ENCODE peak calls at places on chromosomes 13 and 19, in six cellular contexts. B, T, J, Y, D and O are unnamed samples.

GRCh38 chr13:110616103-110617101 is 1.1 kb downstream of the NAXD start:
- DNase-seq in D (peak; percentile 51), J (peak; percentile 64), Y (peak; percentile 54), T (peak; percentile 27), B (peak; percentile 56), O (peak; percentile 94)

GRCh38 chr13:91032104-91032503 is 315.4 kb upstream of the MIR17HG start:
- DNase-seq in B (no peak), T (no peak), J (no peak), Y (no peak), D (no peak), O (no peak)

GRCh38 chr13:27500806-27501534 is 50.6 kb upstream of the MTIF3 start:
- DNase-seq in J (no peak), Y (no peak), B (no peak), D (no peak), T (no peak), O (no peak)

GRCh38 chr13:44676534-44676933 is 100.4 kb upstream of the TSC22D1 start:
- DNase-seq in J (no peak), B (no peak), D (no peak), Y (no peak), T (no peak), O (no peak)

GRCh38 chr13:105428816-105429215 is 1106.6 kb downstream of the EFNB2 start:
- DNase-seq in J (no peak), Y (no peak), T (no peak), D (no peak), B (no peak), O (no peak)

GRCh38 chr19:11160119-11160768 is 4.7 kb upstream of the SPC24 start:
- DNase-seq in Y (no peak), D (no peak), B (no peak), T (no peak), J (no peak), O (peak; percentile 43)

GRCh38 chr19:14560776-14561108 is 11.1 kb downstream of the NDUFB7 start:
- DNase-seq in B (no peak), Y (no peak), T (no peak), J (no peak), D (no peak), O (no peak)

GRCh38 chr13:37701972-37702371 is 103.4 kb upstream of the POSTN start:
- DNase-seq in T (no peak), J (peak; percentile 50), Y (no peak), D (no peak), B (no peak), O (peak; percentile 96)

GRCh38 chr19:16062789-16063188 is 13.5 kb upstream of the TPM4 start:
- DNase-seq in Y (peak; percentile 68), D (peak; percentile 75), T (no peak), J (peak; percentile 73), B (peak; percentile 57), O (no peak)

GRCh38 chr19:48290923-48291700 is 21.2 kb downstream of the ZNF114 start:
- DNase-seq in J (peak; percentile 78), Y (peak; percentile 52), T (no peak), D (peak; percentile 91), B (peak; percentile 88), O (peak; percentile 85)

GRCh38 chr13:31035162-31035951 is 102.9 kb downstream of the TEX26 start:
- DNase-seq in Y (no peak), T (no peak), J (no peak), D (no peak), B (no peak), O (peak; percentile 60)

GRCh38 chr13:47865883-47866282 is 135.2 kb downstream of the SUCLA2 start:
- DNase-seq in T (no peak), J (no peak), Y (no peak), D (no peak), B (no peak), O (no peak)

GRCh38 chr19:6220385-6221191 is 59.2 kb downstream of the MLLT1 start:
- DNase-seq in T (no peak), D (no peak), Y (no peak), B (no peak), J (no peak), O (peak; percentile 94)

GRCh38 chr19:46639356-46640061 is 3.5 kb upstream of the GNG8 start:
- DNase-seq in Y (no peak), D (peak; percentile 74), T (no peak), B (peak; percentile 86), J (no peak), O (peak; percentile 81)

GRCh38 chr19:30391052-30391451 is 18.9 kb downstream of the ZNF536 start:
- DNase-seq in J (no peak), Y (no peak), T (no peak), D (no peak), B (no peak), O (no peak)

GRCh38 chr13:90374183-90374582 is 973.3 kb upstream of the MIR17HG start:
- DNase-seq in Y (no peak), T (no peak), D (no peak), J (no peak), B (no peak), O (no peak)

GRCh38 chr13:93422980-93423554 is 196.5 kb downstream of the GPC6 start:
- DNase-seq in D (no peak), Y (no peak), B (no peak), T (no peak), J (no peak), O (no peak)

GRCh38 chr13:90454002-90454636 is 893.4 kb upstream of the MIR17HG start:
- DNase-seq in D (no peak), J (peak; percentile 14), Y (no peak), T (no peak), B (no peak), O (no peak)

GRCh38 chr13:29718694-29719093 is 123.2 kb upstream of the SLC7A1 start:
- DNase-seq in T (no peak), J (no peak), D (no peak), Y (no peak), B (no peak), O (peak; percentile 53)

GRCh38 chr13:49975826-49976225 is 21.0 kb upstream of the TRIM13 start:
- DNase-seq in D (no peak), B (no peak), J (no peak), T (no peak), Y (no peak), O (no peak)

GRCh38 chr13:66875264-66875663 is 354.9 kb downstream of the PCDH9 start:
- DNase-seq in J (no peak), B (no peak), T (no peak), Y (no peak), D (no peak), O (no peak)

GRCh38 chr13:25871389-25872125 is 180.3 kb downstream of the SHISA2 start:
- DNase-seq in B (no peak), J (no peak), D (no peak), T (no peak), Y (no peak), O (no peak)

GRCh38 chr13:100266026-100266425 is 177.1 kb downstream of the PCCA start:
- DNase-seq in Y (no peak), J (no peak), B (no peak), D (no peak), T (no peak), O (no peak)

GRCh38 chr13:45413826-45414312 is 4.3 kb downstream of the SLC25A30 start:
- DNase-seq in T (no peak), Y (no peak), J (no peak), B (no peak), D (no peak), O (peak; percentile 9)

GRCh38 chr13:110773480-110773879 is 60.0 kb downstream of the ING1 start:
- DNase-seq in J (no peak), B (no peak), D (no peak), T (no peak), Y (no peak), O (no peak)

GRCh38 chr19:50703915-50704548 is 15.6 kb downstream of the SHANK1 start:
- DNase-seq in B (peak; percentile 58), D (peak; percentile 73), Y (no peak), J (peak; percentile 51), T (peak; percentile 26), O (no peak)

GRCh38 chr19:51439021-51439465 is 19.2 kb downstream of the SIGLEC8 start:
- DNase-seq in T (no peak), D (peak; percentile 76), J (peak; percentile 46), Y (peak; percentile 58), B (peak; percentile 26), O (peak; percentile 38)

GRCh38 chr13:110356362-110356761 is 49.3 kb downstream of the COL4A2 start:
- DNase-seq in Y (no peak), J (no peak), B (no peak), D (no peak), T (no peak), O (peak; percentile 9)

GRCh38 chr19:45823182-45823581 is 8.1 kb upstream of the RSPH6A start:
- DNase-seq in J (no peak), T (no peak), Y (no peak), B (no peak), D (no peak), O (no peak)

GRCh38 chr19:4061178-4061682 is 5.5 kb downstream of the ZBTB7A start:
- DNase-seq in J (peak; percentile 51), D (peak; percentile 60), T (no peak), B (no peak), Y (peak; percentile 46), O (peak; percentile 81)
- TF ChIP-seq EZH2phosphoT487 in J (no peak), D (no peak), T (no peak), B (no peak), Y (no peak), O (no peak)

DNA sequence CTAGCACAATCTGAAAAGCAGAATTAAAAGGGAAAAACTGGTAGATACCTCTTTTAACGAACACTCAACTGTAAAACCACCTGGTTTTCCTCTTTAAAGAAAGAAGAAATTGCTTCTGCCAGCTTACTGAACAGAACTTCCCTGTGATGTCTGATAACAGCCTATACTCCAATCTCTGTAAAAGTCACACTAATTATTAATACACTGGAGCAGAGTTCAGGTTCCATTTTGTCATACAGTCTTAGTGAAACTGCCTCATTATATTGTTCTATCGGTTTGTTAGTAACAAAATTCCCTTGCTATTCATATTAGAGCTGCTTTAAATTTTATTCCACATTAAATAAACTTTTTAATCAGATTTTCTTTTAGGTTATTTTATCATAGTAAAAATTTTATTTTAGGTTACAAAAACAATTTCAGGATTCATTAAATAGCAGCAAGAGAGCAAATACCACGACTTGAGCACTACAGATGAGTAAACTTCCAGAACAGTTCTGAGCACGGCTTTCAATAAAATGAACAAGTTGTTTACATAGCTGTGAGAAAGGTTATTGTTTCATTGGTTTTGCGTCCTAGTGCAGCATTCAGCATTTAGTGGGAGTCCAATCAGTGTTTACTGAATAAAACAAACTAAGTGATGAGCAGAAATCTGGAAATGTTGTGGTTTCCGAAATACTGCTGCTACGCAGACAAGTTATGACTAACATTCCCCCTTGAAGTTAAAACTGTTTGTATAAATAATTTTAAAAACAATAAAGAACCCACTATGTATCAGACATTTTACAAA is 251.3 kb upstream of the STARD13 start:
- DNase-seq in J (peak; percentile 88), Y (no peak), D (no peak), B (no peak), T (no peak), O (peak; percentile 25)
- TF ChIP-seq EZH2phosphoT487 in J (no peak), Y (no peak), D (no peak), B (no peak), T (no peak), O (no peak)

GRCh38 chr13:97211986-97212385 is 10.1 kb upstream of the MBNL2 start:
- DNase-seq in T (no peak), Y (no peak), J (no peak), B (no peak), D (no peak), O (no peak)
- TF ChIP-seq EZH2phosphoT487 in T (no peak), Y (no peak), J (no peak), B (no peak), D (no peak), O (no peak)

DNA sequence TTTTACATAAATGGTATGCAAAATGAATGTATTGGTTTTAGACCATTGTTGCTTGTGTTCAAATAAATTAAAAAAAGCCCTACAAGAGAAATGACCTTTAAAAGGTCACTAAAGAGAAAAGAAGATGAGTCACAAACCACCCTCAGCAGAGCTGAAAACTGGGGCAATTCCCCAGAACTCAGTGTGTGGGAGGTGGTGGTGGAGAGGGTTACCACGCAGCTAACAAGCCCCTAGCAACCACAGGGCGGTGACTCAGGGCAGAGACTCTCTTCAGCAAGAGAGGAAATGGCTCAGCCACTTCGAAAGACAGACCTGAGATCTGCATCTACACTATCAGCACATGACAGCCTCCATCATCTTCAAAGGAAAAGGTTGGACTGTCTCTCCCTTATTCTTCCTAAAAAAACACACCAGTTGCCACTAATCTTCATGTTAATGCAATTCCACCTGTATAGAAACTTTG is 29.4 kb upstream of the NDFIP2 start:
- DNase-seq in T (no peak), B (no peak), J (peak; percentile 62), D (peak; percentile 46), Y (no peak), O (peak; percentile 98)
- TF ChIP-seq EZH2phosphoT487 in T (no peak), B (no peak), J (no peak), D (no peak), Y (no peak), O (no peak)